ENCODE peak calls at places on chromosomes 12 and 14, in ten cellular contexts. Q, K, I, U, W, J, P, A, B and C are unnamed samples.

GRCh38 chr14:101444116-101444515 is 117.2 kb upstream of the DIO3 start:
- DNase-seq in K (no peak), A (no peak), J (no peak), Q (no peak), I (peak), B (peak), W (no peak), P (no peak), U (no peak), C (no peak)

GRCh38 chr12:132411457-132411856 is 78.5 kb upstream of the FBRSL1 start:
- DNase-seq in I (no peak), B (no peak), P (no peak), U (no peak), J (no peak), K (no peak), A (no peak), Q (no peak), W (no peak), C (no peak)

GRCh38 chr14:102772781-102773570 is 4.3 kb upstream of the TRAF3 start:
- DNase-seq in J (peak), U (peak), P (no peak), B (no peak), I (no peak), Q (no peak), A (no peak), K (peak), W (no peak), C (no peak)

GRCh38 chr12:66013224-66013623 is 117.3 kb downstream of the LLPH start:
- DNase-seq in W (no peak), U (no peak), K (no peak), B (no peak), J (no peak), Q (no peak), P (peak), A (no peak), I (no peak), C (no peak)

GRCh38 chr12:92810370-92810769 is 107.6 kb downstream of the PLEKHG7 start:
- DNase-seq in B (no peak), J (peak), K (no peak), Q (no peak), W (no peak), A (no peak), P (no peak), U (no peak), I (no peak), C (no peak)

GRCh38 chr12:24979286-24979685 is 30.4 kb upstream of the BCAT1 start:
- DNase-seq in Q (no peak), I (no peak), A (no peak), P (no peak), W (no peak), U (no peak), K (no peak), J (no peak), B (no peak), C (no peak)

GRCh38 chr12:115943630-115944391 is 333.7 kb downstream of the MED13L start:
- DNase-seq in K (no peak), I (no peak), A (no peak), J (peak), P (no peak), B (no peak), W (no peak), Q (no peak), U (no peak), C (no peak)

GRCh38 chr12:76921891-76922664 is 43.3 kb upstream of the CSRP2 start:
- DNase-seq in A (no peak), P (no peak), K (no peak), U (no peak), I (no peak), J (no peak), B (no peak), Q (no peak), W (no peak), C (no peak)

GRCh38 chr14:76413962-76414665 is 38.2 kb downstream of the ESRRB start:
- DNase-seq in P (peak), U (peak), Q (no peak), J (no peak), B (no peak), W (no peak), K (no peak), A (no peak), I (no peak), C (no peak)
- H2AFZ ChIP-seq in P (peak), U (peak), Q (no peak), J (no peak), B (no peak), W (no peak), K (no peak), A (no peak), I (no peak), C (no peak)

GRCh38 chr14:90300649-90301048 is 31.1 kb downstream of the NRDE2 start:
- DNase-seq in B (no peak), U (no peak), W (no peak), I (peak), P (no peak), J (peak), Q (no peak), K (no peak), A (no peak), C (no peak)
- H3K4me2 ChIP-seq in B (no peak), U (no peak), W (no peak), I (no peak), P (no peak), J (no peak), Q (no peak), K (no peak), A (no peak), C (no peak)

DNA sequence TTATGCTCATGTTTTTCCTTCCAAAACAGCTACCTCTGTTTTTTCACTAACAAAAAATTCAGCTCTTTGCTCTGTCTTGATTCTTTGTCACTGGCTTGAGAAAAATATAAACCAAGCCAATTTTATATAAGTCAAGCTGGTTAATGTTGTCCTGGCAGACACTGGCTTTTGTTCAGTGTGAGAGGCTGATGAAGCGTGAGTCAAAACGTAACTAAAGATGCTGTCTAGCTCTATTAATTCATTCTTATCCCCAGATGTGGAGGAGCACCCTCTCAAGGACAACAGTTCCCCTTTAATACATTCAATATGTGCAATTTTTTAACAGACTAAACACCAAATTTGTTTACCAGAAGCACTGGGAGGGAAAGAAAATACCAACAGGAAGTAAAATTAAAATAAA is 15.8 kb downstream of the TSPAN8 start:
- DNase-seq in A (no peak), K (no peak), P (no peak), B (no peak), I (no peak), W (no peak), U (no peak), J (no peak), Q (no peak), C (no peak)
- H3K27ac ChIP-seq in A (no peak), K (no peak), P (no peak), B (no peak), I (no peak), W (no peak), U (no peak), J (no peak), Q (peak), C (no peak)

GRCh38 chr12:108442910-108443309 is 72.2 kb upstream of the FICD start:
- DNase-seq in J (no peak), W (no peak), Q (no peak), P (no peak), A (no peak), I (no peak), B (no peak), U (peak), K (no peak), C (no peak)

GRCh38 chr12:108438687-108439086 is 76.4 kb upstream of the FICD start:
- DNase-seq in P (no peak), A (no peak), K (no peak), W (no peak), U (no peak), B (no peak), J (no peak), Q (no peak), I (no peak), C (no peak)

GRCh38 chr12:108440736-108441135 is 74.3 kb upstream of the FICD start:
- DNase-seq in A (no peak), W (no peak), B (no peak), Q (no peak), P (no peak), K (no peak), I (no peak), J (no peak), U (peak), C (no peak)

GRCh38 chr12:108441549-108441948 is 73.5 kb upstream of the FICD start:
- DNase-seq in I (no peak), J (no peak), K (no peak), P (no peak), Q (no peak), B (no peak), U (peak), W (no peak), A (no peak), C (no peak)

GRCh38 chr12:108442077-108442476 is 73.0 kb upstream of the FICD start:
- DNase-seq in A (no peak), B (no peak), W (no peak), K (no peak), P (no peak), I (no peak), U (peak), Q (no peak), J (no peak), C (no peak)
- H2AFZ ChIP-seq in A (no peak), B (no peak), W (no peak), K (no peak), P (peak), I (no peak), U (no peak), Q (no peak), J (no peak), C (no peak)

GRCh38 chr14:56886471-56887062 is 76.3 kb upstream of the OTX2 start:
- DNase-seq in J (no peak), A (no peak), Q (no peak), W (no peak), K (no peak), I (no peak), B (no peak), U (no peak), P (no peak), C (no peak)
- H3K4me2 ChIP-seq in J (no peak), A (no peak), Q (no peak), W (no peak), K (no peak), I (no peak), B (no peak), U (peak), P (no peak), C (peak)

DNA sequence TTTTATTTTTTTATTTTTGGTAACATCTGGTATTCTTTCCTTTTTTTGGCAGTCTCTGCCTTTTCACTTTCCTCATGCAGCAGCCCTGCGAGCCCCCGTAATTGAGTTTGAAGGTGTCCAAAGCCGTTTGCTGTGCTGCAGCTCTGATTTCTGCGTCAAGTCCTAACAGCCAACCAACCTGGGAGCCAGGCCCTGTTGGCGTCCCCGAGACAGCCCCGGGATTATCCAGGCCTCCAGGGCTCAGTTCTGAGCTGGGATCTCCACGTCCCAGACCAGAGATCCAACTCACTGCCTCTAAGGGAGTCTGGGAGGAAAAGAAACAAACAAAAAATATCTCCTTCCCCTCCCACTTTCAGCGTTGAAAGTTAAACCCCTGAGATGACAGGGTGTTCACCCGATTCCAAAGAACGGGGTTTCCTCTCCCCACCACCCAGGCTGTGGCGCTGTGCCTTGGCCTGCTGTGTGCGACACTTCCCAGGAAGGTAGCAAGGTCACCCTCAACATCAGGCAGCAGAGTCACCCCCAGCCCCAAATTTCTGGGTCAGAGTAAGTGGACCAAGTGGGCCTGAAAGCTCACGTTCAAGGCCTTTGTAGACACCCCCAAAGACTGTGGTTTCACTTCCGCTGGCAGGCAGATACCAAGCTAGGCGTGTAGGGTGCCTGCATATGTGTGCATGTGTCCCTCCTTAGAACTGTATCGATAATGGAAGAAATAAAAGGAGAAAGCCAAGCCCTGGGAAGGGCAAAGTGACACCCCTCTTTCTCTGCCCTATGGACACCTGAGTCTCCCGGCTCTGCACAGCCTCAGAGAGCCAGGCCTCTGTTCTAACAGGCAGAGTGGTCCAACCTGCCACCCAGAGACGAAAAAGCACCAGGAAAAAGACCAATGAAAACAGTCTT is 11.1 kb downstream of the BCL11B start:
- DNase-seq in U (no peak), K (peak), P (no peak), I (no peak), A (no peak), W (no peak), Q (no peak), J (peak), B (no peak), C (no peak)
- H3K27ac ChIP-seq in U (peak), K (peak), P (no peak), I (no peak), A (no peak), W (no peak), Q (no peak), J (no peak), B (no peak), C (no peak)

DNA sequence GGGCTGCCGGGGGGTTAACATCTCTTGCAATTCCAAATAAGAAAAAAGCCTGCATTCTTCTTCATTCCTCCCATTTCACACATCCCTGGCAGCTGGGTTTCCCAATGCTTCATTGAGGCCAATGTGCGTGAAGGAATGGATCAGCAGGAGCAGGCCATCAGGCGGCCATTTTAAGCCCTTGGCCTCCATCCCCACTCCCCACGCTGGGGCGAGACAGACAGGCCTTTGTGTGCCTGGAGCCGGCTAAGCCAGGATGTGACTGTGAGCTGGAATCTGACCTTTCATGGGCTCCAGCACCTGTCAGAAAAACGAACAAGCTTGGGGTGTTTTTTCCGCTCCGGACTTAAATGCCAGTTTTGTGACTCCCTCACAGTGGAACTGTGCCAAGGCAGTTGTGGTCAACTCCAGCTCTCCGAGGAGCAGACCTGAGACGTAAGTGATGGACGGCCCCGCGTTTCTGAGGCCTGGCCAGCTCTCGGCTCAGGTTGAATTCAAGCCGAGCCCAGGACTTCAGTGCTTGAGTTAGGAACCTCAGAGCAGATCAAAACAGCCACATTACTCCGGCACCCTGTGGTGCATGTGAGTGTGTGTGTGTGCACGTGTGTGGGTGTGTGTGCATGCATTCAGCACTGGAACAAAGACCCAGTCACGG is 133.1 kb downstream of the TMEM30B start:
- DNase-seq in P (no peak), K (no peak), U (peak), Q (no peak), J (no peak), A (no peak), B (peak), W (no peak), I (peak), C (no peak)
- H2AFZ ChIP-seq in P (peak), K (no peak), U (peak), Q (no peak), J (no peak), A (no peak), B (peak), W (peak), I (peak), C (no peak)

DNA sequence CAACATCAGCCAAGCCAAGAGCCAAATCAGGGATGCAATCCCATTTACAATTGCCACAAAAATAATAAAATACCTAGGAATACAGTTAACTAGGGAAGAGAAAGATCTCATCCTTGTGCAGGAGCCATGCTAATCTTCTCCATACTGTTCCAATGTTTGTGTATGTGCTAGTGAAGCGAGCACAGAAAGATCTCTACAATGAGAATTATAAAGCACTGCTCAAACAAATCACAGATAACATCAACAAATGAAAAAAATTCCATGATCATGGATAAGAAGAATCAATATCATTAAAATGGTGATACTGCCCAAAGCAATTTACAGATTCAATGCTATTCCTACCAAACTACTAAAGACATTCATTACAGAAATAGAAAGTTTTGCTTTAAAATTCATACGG is 215.6 kb downstream of the FOXG1 start:
- DNase-seq in B (no peak), P (no peak), K (no peak), A (no peak), I (no peak), J (no peak), U (no peak), Q (no peak), W (no peak), C (no peak)
- H3K4me2 ChIP-seq in B (no peak), P (no peak), K (no peak), A (no peak), I (no peak), J (no peak), U (no peak), Q (no peak), W (no peak), C (no peak)

GRCh38 chr14:23618415-23618988 is 17.7 kb upstream of the DHRS2 start:
- DNase-seq in W (no peak), P (no peak), I (no peak), K (no peak), Q (no peak), B (no peak), A (no peak), U (no peak), J (no peak), C (no peak)
- H3K27ac ChIP-seq in W (no peak), P (no peak), I (no peak), K (no peak), Q (no peak), B (no peak), A (no peak), U (no peak), J (no peak), C (no peak)